ENCODE peak calls at places on chromosomes 12 and 14, in ten cellular contexts. H, O, P, Y, W, N, F, R, I and S are unnamed samples.

GRCh38 chr12:80187660-80188090 is 88.3 kb downstream of the OTOGL start:
- DNase-seq in H (peak), R (no peak), N (no peak), O (peak), Y (peak), I (no peak), F (no peak), W (no peak), P (no peak), S (peak)

GRCh38 chr12:116864371-116865160 is 16.7 kb downstream of the HRK start:
- DNase-seq in W (peak), R (no peak), I (no peak), P (no peak), F (peak), Y (peak), O (no peak), N (no peak), H (no peak), S (peak)

GRCh38 chr14:32514236-32514635 is 185.1 kb downstream of the AKAP6 start:
- DNase-seq in I (no peak), R (no peak), N (no peak), O (no peak), W (no peak), H (no peak), F (no peak), Y (peak), P (no peak), S (no peak)

GRCh38 chr12:130568041-130568440 is 148.1 kb downstream of the RIMBP2 start:
- DNase-seq in F (no peak), P (no peak), N (no peak), I (no peak), H (no peak), Y (no peak), W (no peak), R (no peak), O (no peak), S (no peak)

GRCh38 chr14:102951034-102951433 is 28.6 kb downstream of the AMN start:
- DNase-seq in H (no peak), O (no peak), P (no peak), R (peak), I (no peak), F (no peak), N (no peak), Y (no peak), W (no peak), S (no peak)

GRCh38 chr14:76987956-76988520 is 40.5 kb downstream of the IRF2BPL start:
- DNase-seq in H (no peak), P (no peak), R (no peak), N (no peak), I (no peak), Y (no peak), W (no peak), O (no peak), F (no peak), S (no peak)

GRCh38 chr14:91872517-91873470 is 5.5 kb upstream of the TC2N start:
- DNase-seq in H (no peak), R (peak), F (no peak), W (peak), Y (peak), I (peak), O (peak), P (peak), N (peak), S (no peak)

GRCh38 chr14:64337901-64338615 is 43.9 kb upstream of the ESR2 start:
- DNase-seq in R (no peak), W (peak), Y (peak), O (no peak), F (no peak), P (peak), H (no peak), I (peak), N (no peak), S (no peak)

GRCh38 chr14:99026471-99026870 is 245.5 kb downstream of the BCL11B start:
- DNase-seq in O (no peak), P (no peak), Y (no peak), W (no peak), N (no peak), R (no peak), H (no peak), I (peak), F (no peak), S (no peak)

GRCh38 chr12:131345521-131346436 is 365.1 kb upstream of the SFSWAP start:
- DNase-seq in F (no peak), H (no peak), Y (no peak), O (no peak), W (no peak), I (peak), P (no peak), N (peak), R (no peak), S (no peak)

DNA sequence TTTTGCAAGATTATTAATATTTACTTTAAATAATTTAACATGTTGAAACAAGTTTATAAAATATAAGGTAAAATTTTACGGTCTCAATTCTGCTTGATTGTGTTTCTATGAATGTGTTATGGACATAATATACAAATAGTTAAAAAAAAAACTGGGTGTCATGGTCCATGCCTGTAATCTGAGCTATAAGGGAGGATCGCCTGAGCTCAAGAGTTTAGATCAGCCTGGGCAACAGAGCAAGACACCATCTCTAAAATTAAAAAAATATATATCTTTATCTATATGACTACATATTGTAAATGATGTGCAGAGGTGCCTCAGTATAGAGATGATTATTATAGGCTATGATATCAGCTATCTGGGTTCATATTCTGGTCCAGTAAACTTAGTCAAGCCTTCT is 9.9 kb downstream of the PAPOLA start:
- DNase-seq in F (no peak), Y (no peak), N (no peak), H (no peak), I (no peak), R (no peak), O (no peak), W (no peak), P (no peak), S (no peak)
- H3K4me3 ChIP-seq in F (no peak), Y (no peak), N (no peak), H (no peak), I (no peak), R (no peak), O (peak), W (no peak), P (no peak), S (no peak)

GRCh38 chr12:69583203-69583602 is 2.1 kb upstream of the CCT2 start:
- DNase-seq in F (no peak), R (no peak), N (no peak), P (no peak), W (no peak), O (no peak), I (peak), H (no peak), Y (no peak), S (no peak)

GRCh38 chr12:69588527-69588926 is 3.3 kb downstream of the CCT2 start:
- DNase-seq in Y (no peak), P (no peak), O (no peak), I (no peak), R (no peak), F (no peak), N (no peak), H (no peak), W (no peak), S (no peak)

GRCh38 chr12:69580074-69580473 is 5.2 kb upstream of the CCT2 start:
- DNase-seq in N (no peak), P (no peak), O (no peak), I (no peak), F (no peak), H (no peak), W (no peak), Y (no peak), R (no peak), S (no peak)

GRCh38 chr12:69589082-69589481 is 3.8 kb downstream of the CCT2 start:
- DNase-seq in F (no peak), O (no peak), Y (no peak), N (no peak), W (no peak), I (no peak), H (no peak), P (no peak), R (no peak), S (no peak)

DNA sequence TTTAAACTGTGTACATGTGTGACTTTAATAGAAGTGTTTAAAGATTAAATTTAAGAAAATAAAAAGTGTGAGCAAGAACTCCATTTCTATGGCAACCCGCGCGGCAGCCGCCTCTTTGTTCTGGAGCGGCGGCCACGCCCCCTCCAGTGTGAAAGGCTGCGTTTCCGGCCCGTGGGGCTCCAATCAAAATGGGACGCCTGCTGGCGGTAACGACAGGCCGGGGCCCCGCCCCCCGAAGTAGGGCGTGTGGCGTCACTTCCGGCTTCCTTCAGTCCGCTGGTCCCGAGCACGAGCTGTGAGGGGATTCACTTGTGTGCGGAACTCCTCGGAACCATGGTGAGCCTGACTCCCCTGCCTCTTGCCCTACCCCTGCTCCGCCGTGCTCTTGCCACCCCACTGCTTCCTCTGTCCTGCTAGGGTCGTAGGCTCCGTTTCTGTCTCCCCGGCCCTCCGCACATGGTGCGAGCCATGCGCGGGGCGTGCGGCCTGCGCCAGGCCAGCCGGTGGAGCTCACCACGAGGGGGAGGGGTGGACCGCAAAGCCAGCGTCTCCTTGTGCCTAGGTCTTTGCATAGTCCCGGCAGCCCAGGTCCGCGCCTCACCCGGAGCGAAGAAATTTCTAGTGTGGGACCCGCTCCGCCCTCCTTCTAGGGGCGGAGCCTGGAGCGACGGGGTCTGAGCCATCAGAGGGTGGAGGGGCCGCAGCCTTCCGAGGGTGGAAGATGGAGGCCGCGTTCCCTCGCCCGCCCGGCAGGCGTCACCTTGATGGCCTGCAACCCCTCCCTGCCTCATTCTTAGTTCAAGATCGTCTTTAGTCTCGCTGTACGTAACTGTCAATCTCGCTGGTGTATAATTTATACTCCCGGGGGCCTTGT is at the start of gene CCT2:
- DNase-seq in N (peak), W (peak), P (peak), F (peak), I (peak), Y (peak), O (peak), H (peak), R (peak), S (peak)
- TF ChIP-seq CTCF in N (no peak), W (peak), P (peak), F (peak), I (peak), Y (peak), O (peak), H (no peak), R (no peak), S (peak)

DNA sequence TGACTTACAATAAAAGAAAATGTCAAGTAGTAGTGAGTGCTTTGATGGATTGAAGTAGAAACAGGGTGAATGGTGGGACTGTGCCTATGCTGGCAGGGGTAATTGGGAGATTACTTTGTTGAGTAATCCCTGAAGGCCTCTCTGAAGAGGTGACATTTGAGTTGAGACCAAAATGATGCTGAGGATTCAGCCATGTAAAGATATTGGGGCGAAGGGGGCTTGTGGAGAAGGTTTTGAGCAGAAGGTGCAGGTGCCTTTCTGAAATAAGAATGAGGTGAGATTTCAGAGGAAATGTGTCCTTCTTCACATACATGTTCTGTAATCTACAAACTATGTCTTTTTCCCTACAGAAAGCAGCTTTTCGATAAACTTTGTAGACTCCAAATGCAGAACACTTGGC is 8.0 kb downstream of the GNG2 start:
- DNase-seq in N (no peak), H (no peak), Y (no peak), R (no peak), F (no peak), P (no peak), W (no peak), O (no peak), I (no peak), S (no peak)
- H3K4me3 ChIP-seq in N (no peak), H (peak), Y (no peak), R (no peak), F (no peak), P (no peak), W (no peak), O (no peak), I (no peak), S (no peak)

GRCh38 chr12:97941686-97942354 is 479.2 kb downstream of the RMST start:
- DNase-seq in H (no peak), P (no peak), F (no peak), O (no peak), Y (no peak), I (no peak), R (no peak), N (no peak), W (no peak), S (no peak)

GRCh38 chr12:97940629-97941028 is 478.0 kb downstream of the RMST start:
- DNase-seq in Y (no peak), P (no peak), O (no peak), R (no peak), F (no peak), W (no peak), N (no peak), I (no peak), H (no peak), S (no peak)

GRCh38 chr12:97944576-97944975 is 482.0 kb downstream of the RMST start:
- DNase-seq in P (no peak), W (no peak), O (no peak), N (no peak), F (no peak), Y (no peak), I (no peak), H (no peak), R (no peak), S (no peak)

GRCh38 chr12:97940105-97940504 is 477.5 kb downstream of the RMST start:
- DNase-seq in Y (no peak), W (no peak), F (no peak), O (no peak), H (no peak), I (no peak), R (no peak), N (no peak), P (no peak), S (no peak)

DNA sequence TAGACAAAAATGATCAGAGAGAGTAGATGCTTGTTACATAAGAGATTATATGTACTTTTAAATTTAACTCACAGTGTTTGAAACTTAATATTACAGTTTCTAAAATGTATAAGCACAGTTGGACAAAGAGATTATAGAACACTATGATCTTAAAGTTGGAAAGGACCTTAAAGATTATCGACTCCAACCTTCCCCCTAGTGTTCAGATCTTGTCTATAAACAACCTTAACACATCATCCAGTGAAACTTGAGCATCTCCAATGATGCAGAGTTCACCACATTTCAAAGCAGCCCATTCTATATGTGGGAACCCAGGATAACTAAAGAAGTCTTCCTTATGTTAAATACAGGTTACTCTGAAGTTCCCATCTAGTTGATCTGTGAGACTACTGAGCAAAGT is 480.8 kb downstream of the RMST start:
- DNase-seq in R (no peak), Y (no peak), N (no peak), P (no peak), F (no peak), I (peak), O (no peak), W (no peak), H (no peak), S (no peak)
- TF ChIP-seq CTCF in R (no peak), Y (no peak), N (no peak), P (no peak), F (no peak), I (no peak), O (no peak), W (no peak), H (no peak), S (peak)

GRCh38 chr12:57619434-57620244 is 8.4 kb downstream of the ARHGEF25 start:
- DNase-seq in R (no peak), H (no peak), P (no peak), O (no peak), N (no peak), I (no peak), F (no peak), W (no peak), Y (no peak), S (no peak)

GRCh38 chr12:57618966-57619433 is 7.8 kb downstream of the ARHGEF25 start:
- DNase-seq in I (no peak), R (no peak), F (no peak), O (no peak), H (no peak), P (no peak), Y (no peak), W (no peak), N (no peak), S (no peak)

GRCh38 chr12:57620936-57621496 is 9.8 kb downstream of the ARHGEF25 start:
- DNase-seq in Y (no peak), R (no peak), H (no peak), F (no peak), N (peak), O (peak), P (no peak), W (no peak), I (peak), S (no peak)

GRCh38 chr12:57621497-57622292 is 10.5 kb downstream of the ARHGEF25 start:
- DNase-seq in P (peak), O (peak), Y (peak), R (no peak), F (no peak), H (no peak), W (no peak), N (peak), I (peak), S (no peak)

DNA sequence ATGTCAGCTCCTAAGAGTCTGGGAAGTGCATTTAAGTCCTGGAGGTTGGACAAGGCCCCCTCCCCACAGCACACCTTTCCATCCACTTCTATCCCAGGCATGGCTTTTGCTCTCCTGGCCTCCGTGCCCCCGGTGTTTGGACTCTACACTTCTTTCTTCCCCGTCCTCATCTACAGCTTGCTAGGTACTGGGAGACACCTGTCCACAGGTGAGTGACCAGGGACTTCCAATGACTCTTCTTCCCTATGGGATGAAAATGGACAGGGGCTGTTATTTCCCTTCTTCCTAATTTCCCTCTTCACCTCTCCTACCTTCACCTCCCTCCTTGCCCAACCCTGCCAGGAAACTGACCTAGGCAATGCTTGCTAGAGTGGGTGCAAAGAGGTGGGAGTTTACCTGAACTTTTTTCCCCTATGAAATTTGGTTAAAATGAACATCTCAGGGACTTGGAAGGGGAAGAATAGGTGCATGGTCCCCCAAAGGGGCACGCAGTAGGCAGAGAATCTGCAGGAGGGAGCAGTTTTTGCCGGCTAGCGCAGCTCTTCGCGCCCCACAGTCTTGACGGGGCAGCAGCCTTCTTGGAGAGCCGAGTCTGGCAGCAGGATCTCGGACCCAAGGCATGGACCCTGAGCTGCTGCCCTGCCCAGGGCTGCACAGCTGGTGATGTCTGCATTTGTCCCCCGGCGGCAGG is 9.2 kb downstream of the ARHGEF25 start:
- DNase-seq in H (no peak), W (no peak), R (no peak), N (no peak), P (no peak), F (no peak), O (no peak), Y (no peak), I (no peak), S (no peak)
- H3K4me3 ChIP-seq in H (no peak), W (no peak), R (no peak), N (peak), P (peak), F (no peak), O (peak), Y (no peak), I (no peak), S (no peak)

GRCh38 chr14:96088911-96089310 is 49.7 kb downstream of the C14orf132 start:
- DNase-seq in I (no peak), O (no peak), R (no peak), H (no peak), P (no peak), N (no peak), F (no peak), Y (no peak), W (no peak), S (no peak)

GRCh38 chr14:96089401-96089800 is 50.2 kb downstream of the C14orf132 start:
- DNase-seq in Y (no peak), N (no peak), O (no peak), F (no peak), W (no peak), I (no peak), H (no peak), R (no peak), P (no peak), S (no peak)

GRCh38 chr14:96091941-96092411 is 52.8 kb downstream of the C14orf132 start:
- DNase-seq in R (no peak), P (no peak), W (no peak), I (no peak), H (no peak), O (no peak), Y (no peak), F (no peak), N (no peak), S (no peak)

GRCh38 chr14:96091149-96091693 is 52.1 kb downstream of the C14orf132 start:
- DNase-seq in N (peak), W (no peak), O (no peak), F (no peak), H (no peak), P (no peak), I (no peak), R (no peak), Y (no peak), S (no peak)

DNA sequence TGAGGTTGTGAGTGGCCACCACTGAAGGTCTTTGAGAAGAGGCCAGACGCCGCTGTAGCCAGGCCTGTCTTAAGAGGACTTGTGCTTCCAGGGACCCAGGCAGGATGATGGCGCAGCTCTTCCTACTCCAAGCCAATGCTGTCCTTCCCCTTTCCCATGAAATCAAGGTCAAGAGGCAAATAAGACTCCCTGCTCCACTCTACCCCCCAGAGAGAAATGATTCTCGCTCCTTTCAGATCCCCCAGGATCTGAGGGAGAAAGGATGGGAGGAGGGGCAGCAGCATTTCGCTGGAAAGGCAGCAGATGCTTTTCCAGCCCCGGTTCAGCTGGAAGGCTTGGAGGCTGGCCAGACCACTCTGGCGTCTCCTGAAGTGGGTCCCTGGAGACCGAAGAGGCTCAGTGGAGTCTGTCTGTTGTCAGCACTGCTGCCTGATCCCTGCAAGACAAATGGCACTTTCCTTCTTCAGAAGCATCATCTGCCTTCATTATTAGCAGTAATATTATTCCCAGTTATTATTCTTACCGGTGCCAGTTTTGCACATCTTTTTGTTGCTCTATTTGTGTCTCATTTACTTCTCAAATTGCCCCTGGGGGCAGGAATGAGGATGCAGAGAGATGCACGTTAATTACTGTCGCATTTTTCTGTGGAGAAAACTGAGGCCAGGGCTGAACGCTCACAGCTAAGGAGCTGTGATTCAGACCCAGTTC is 51.4 kb downstream of the C14orf132 start:
- DNase-seq in O (peak), Y (peak), N (peak), R (no peak), F (no peak), I (no peak), P (no peak), W (peak), H (no peak), S (no peak)
- TF ChIP-seq CTCF in O (no peak), Y (no peak), N (no peak), R (no peak), F (peak), I (no peak), P (no peak), W (peak), H (no peak), S (no peak)